ENCODE peak calls at places on chromosomes 3 and 15, in five cellular contexts. F, P, L, D and E are unnamed samples.

GRCh38 chr3:42836545-42837123 is 27.4 kb downstream of the ACKR2 start:
- DNase-seq in F (no peak), P (no peak), L (peak; percentile 88), D (no peak), E (no peak)

GRCh38 chr3:74531491-74531890 is 83.0 kb downstream of the CNTN3 start:
- DNase-seq in F (no peak), P (no peak), L (no peak), D (no peak), E (no peak)

GRCh38 chr15:41501191-41501917 is 7.7 kb downstream of the ITPKA start:
- DNase-seq in F (no peak), P (peak; percentile 75), L (no peak), D (no peak), E (no peak)

GRCh38 chr15:69031013-69032001 is 16.8 kb downstream of the NOX5 start:
- DNase-seq in F (no peak), P (peak; percentile 83), L (peak; percentile 76), D (no peak), E (peak; percentile 82)

GRCh38 chr3:54518011-54518675 is 395.8 kb downstream of the CACNA2D3 start:
- DNase-seq in F (no peak), P (no peak), L (no peak), D (no peak), E (no peak)

GRCh38 chr3:149701206-149701976 is 43.6 kb upstream of the WWTR1 start:
- DNase-seq in F (no peak), P (no peak), L (no peak), D (no peak), E (no peak)

GRCh38 chr3:167653750-167654149 is at the start of gene WDR49:
- DNase-seq in F (no peak), P (no peak), L (no peak), D (no peak), E (no peak)

GRCh38 chr3:126897943-126898342 is 85.0 kb upstream of the PLXNA1 start:
- DNase-seq in F (no peak), P (no peak), L (no peak), D (no peak), E (no peak)

GRCh38 chr3:8491750-8492149 is 9.9 kb upstream of the LMCD1 start:
- DNase-seq in F (no peak), P (no peak), L (no peak), D (no peak), E (no peak)

GRCh38 chr15:62124953-62125263 is 40.2 kb downstream of the C2CD4B start:
- DNase-seq in F (no peak), P (no peak), L (no peak), D (no peak), E (peak; percentile 33)

GRCh38 chr3:124083990-124084389 is 92.1 kb upstream of the ROPN1 start:
- DNase-seq in F (no peak), P (no peak), L (no peak), D (no peak), E (no peak)

GRCh38 chr3:4670352-4670751 is 177.2 kb downstream of the ITPR1 start:
- DNase-seq in F (peak; percentile 5), P (peak; percentile 25), L (peak; percentile 47), D (no peak), E (peak; percentile 51)

GRCh38 chr15:47551079-47551478 is 166.2 kb upstream of the SEMA6D start:
- DNase-seq in F (no peak), P (no peak), L (no peak), D (no peak), E (no peak)

GRCh38 chr3:184565421-184566211 is 4.0 kb downstream of the EPHB3 start:
- DNase-seq in F (no peak), P (peak; percentile 67), L (no peak), D (no peak), E (no peak)

GRCh38 chr3:147422934-147423599 is 13.9 kb downstream of the ZIC1 start:
- DNase-seq in F (no peak), P (peak; percentile 21), L (no peak), D (no peak), E (no peak)

GRCh38 chr3:142866841-142867631 is 21.8 kb downstream of the PCOLCE2 start:
- DNase-seq in F (no peak), P (no peak), L (peak; percentile 76), D (no peak), E (peak; percentile 51)

GRCh38 chr3:113574213-113574612 is 41.9 kb downstream of the SIDT1 start:
- DNase-seq in F (no peak), P (no peak), L (no peak), D (no peak), E (peak; percentile 75)

GRCh38 chr15:64894395-64895056 is 17.2 kb upstream of the ANKDD1A start:
- DNase-seq in F (no peak), P (no peak), L (no peak), D (peak; percentile 76), E (no peak)

GRCh38 chr3:81497565-81497964 is 263.9 kb downstream of the GBE1 start:
- DNase-seq in F (no peak), P (no peak), L (no peak), D (no peak), E (no peak)
- TF ChIP-seq USF2 in F (no peak), P (no peak), L (no peak), D (no peak), E (no peak)

GRCh38 chr3:45524605-45525004 is 69.9 kb upstream of the LIMD1 start:
- DNase-seq in F (no peak), P (no peak), L (no peak), D (no peak), E (no peak)

GRCh38 chr3:45529697-45530096 is 64.9 kb upstream of the LIMD1 start:
- DNase-seq in F (no peak), P (no peak), L (no peak), D (no peak), E (no peak)

GRCh38 chr3:45527727-45528126 is 66.8 kb upstream of the LIMD1 start:
- DNase-seq in F (no peak), P (no peak), L (no peak), D (no peak), E (no peak)

GRCh38 chr3:45528429-45528828 is 66.1 kb upstream of the LIMD1 start:
- DNase-seq in F (no peak), P (no peak), L (no peak), D (no peak), E (no peak)
- TF ChIP-seq REST in F (no peak), P (no peak), L (no peak), D (no peak), E (no peak)

GRCh38 chr15:98872777-98873176 is 134.8 kb downstream of the PGPEP1L start:
- DNase-seq in F (no peak), P (no peak), L (no peak), D (no peak), E (peak; percentile 95)
- H3K4me1 ChIP-seq in F (peaks cover 33% of the 10 kb centered on the region), P (peaks cover 48% of the 10 kb centered on the region), L (no peaks in the 10 kb centered on the region), D (peaks cover 5% of the 10 kb centered on the region), E (peaks cover 96% of the 10 kb centered on the region)

GRCh38 chr3:31804251-31805051 is 176.6 kb downstream of the OSBPL10 start:
- DNase-seq in F (no peak), P (no peak), L (no peak), D (no peak), E (no peak)

GRCh38 chr3:31802981-31803380 is 178.1 kb downstream of the OSBPL10 start:
- DNase-seq in F (no peak), P (no peak), L (no peak), D (no peak), E (no peak)

GRCh38 chr3:31798840-31799239 is 182.2 kb downstream of the OSBPL10 start:
- DNase-seq in F (no peak), P (no peak), L (no peak), D (no peak), E (no peak)

GRCh38 chr3:31800436-31800835 is 180.6 kb downstream of the OSBPL10 start:
- DNase-seq in F (no peak), P (no peak), L (no peak), D (no peak), E (no peak)
- TF ChIP-seq USF2 in F (no peak), P (no peak), L (no peak), D (no peak), E (no peak)